ENCODE peak calls at places on chromosome 4, in ten cellular contexts. One of them, this sample, is unnamed.

GRCh38 chr4:25702848-25703247 is 47.2 kb downstream of the SLC34A2 start:
- DNase-seq in HEK293T: no peak
- DNase-seq in HT1080: peak; percentile 58
- DNase-seq in AG09309: peak; percentile 43
- DNase-seq in NB4: peak; percentile 7
- DNase-seq in effector memory CD4-positive, alpha-beta T cell: no peak
- DNase-seq in M059J: peak; percentile 8
- DNase-seq in T-helper 9 cell: no peak
- DNase-seq in activated CD4-positive, alpha-beta T cell treated with anti-CD3 and anti-CD28 coated beads for 1 hour: no peak
- DNase-seq in mesenchymal stem cell: no peak
- DNase-seq in this sample: peak; percentile 73

GRCh38 chr4:176404591-176404990 is 84.8 kb downstream of the SPCS3 start:
- DNase-seq in AG09309: peak; percentile 27
- DNase-seq in NB4: no peak
- DNase-seq in HEK293T: no peak
- DNase-seq in M059J: peak; percentile 48
- DNase-seq in mesenchymal stem cell: peak; percentile 26
- DNase-seq in effector memory CD4-positive, alpha-beta T cell: no peak
- DNase-seq in T-helper 9 cell: no peak
- DNase-seq in activated CD4-positive, alpha-beta T cell treated with anti-CD3 and anti-CD28 coated beads for 1 hour: no peak
- DNase-seq in HT1080: peak; percentile 39
- DNase-seq in this sample: peak; percentile 81

GRCh38 chr4:29900336-29900735 is 819.8 kb upstream of the PCDH7 start:
- DNase-seq in HEK293T: no peak
- DNase-seq in T-helper 9 cell: no peak
- DNase-seq in HT1080: no peak
- DNase-seq in activated CD4-positive, alpha-beta T cell treated with anti-CD3 and anti-CD28 coated beads for 1 hour: no peak
- DNase-seq in AG09309: no peak
- DNase-seq in effector memory CD4-positive, alpha-beta T cell: no peak
- DNase-seq in mesenchymal stem cell: no peak
- DNase-seq in M059J: peak; percentile 32
- DNase-seq in NB4: no peak
- DNase-seq in this sample: no peak

GRCh38 chr4:93147524-93148212 is 680.9 kb upstream of the ATOH1 start:
- DNase-seq in effector memory CD4-positive, alpha-beta T cell: no peak
- DNase-seq in T-helper 9 cell: no peak
- DNase-seq in HEK293T: peak; percentile 61
- DNase-seq in activated CD4-positive, alpha-beta T cell treated with anti-CD3 and anti-CD28 coated beads for 1 hour: no peak
- DNase-seq in AG09309: no peak
- DNase-seq in HT1080: no peak
- DNase-seq in mesenchymal stem cell: no peak
- DNase-seq in NB4: no peak
- DNase-seq in M059J: no peak
- DNase-seq in this sample: no peak

GRCh38 chr4:94806376-94806775 is 48.6 kb downstream of the BMPR1B start:
- DNase-seq in HT1080: no peak
- DNase-seq in AG09309: no peak
- DNase-seq in NB4: no peak
- DNase-seq in mesenchymal stem cell: no peak
- DNase-seq in M059J: no peak
- DNase-seq in T-helper 9 cell: no peak
- DNase-seq in effector memory CD4-positive, alpha-beta T cell: no peak
- DNase-seq in activated CD4-positive, alpha-beta T cell treated with anti-CD3 and anti-CD28 coated beads for 1 hour: no peak
- DNase-seq in HEK293T: no peak
- DNase-seq in this sample: no peak

GRCh38 chr4:113692809-113693411 is 68.6 kb downstream of the CAMK2D start:
- DNase-seq in T-helper 9 cell: no peak
- DNase-seq in NB4: peak; percentile 15
- DNase-seq in activated CD4-positive, alpha-beta T cell treated with anti-CD3 and anti-CD28 coated beads for 1 hour: no peak
- DNase-seq in mesenchymal stem cell: no peak
- DNase-seq in AG09309: peak; percentile 87
- DNase-seq in M059J: no peak
- DNase-seq in HEK293T: peak; percentile 17
- DNase-seq in effector memory CD4-positive, alpha-beta T cell: no peak
- DNase-seq in HT1080: no peak
- DNase-seq in this sample: no peak

GRCh38 chr4:25144870-25145481 is 15.3 kb downstream of the SEPSECS start:
- DNase-seq in HEK293T: peak; percentile 8
- DNase-seq in T-helper 9 cell: no peak
- DNase-seq in M059J: peak; percentile 25
- DNase-seq in AG09309: no peak
- DNase-seq in NB4: peak; percentile 51
- DNase-seq in effector memory CD4-positive, alpha-beta T cell: no peak
- DNase-seq in mesenchymal stem cell: peak; percentile 36
- DNase-seq in activated CD4-positive, alpha-beta T cell treated with anti-CD3 and anti-CD28 coated beads for 1 hour: no peak
- DNase-seq in HT1080: peak; percentile 45
- DNase-seq in this sample: peak; percentile 36

GRCh38 chr4:53474178-53474577 is 96.7 kb downstream of the FIP1L1 start:
- DNase-seq in HEK293T: no peak
- DNase-seq in activated CD4-positive, alpha-beta T cell treated with anti-CD3 and anti-CD28 coated beads for 1 hour: no peak
- DNase-seq in effector memory CD4-positive, alpha-beta T cell: no peak
- DNase-seq in T-helper 9 cell: no peak
- DNase-seq in M059J: no peak
- DNase-seq in mesenchymal stem cell: no peak
- DNase-seq in NB4: no peak
- DNase-seq in AG09309: no peak
- DNase-seq in HT1080: no peak
- DNase-seq in this sample: no peak

GRCh38 chr4:155966661-155967060 is 13.0 kb upstream of the CTSO start:
- DNase-seq in T-helper 9 cell: no peak
- DNase-seq in NB4: no peak
- DNase-seq in HT1080: no peak
- DNase-seq in HEK293T: no peak
- DNase-seq in effector memory CD4-positive, alpha-beta T cell: no peak
- DNase-seq in M059J: no peak
- DNase-seq in activated CD4-positive, alpha-beta T cell treated with anti-CD3 and anti-CD28 coated beads for 1 hour: no peak
- DNase-seq in mesenchymal stem cell: peak; percentile 12
- DNase-seq in AG09309: no peak
- DNase-seq in this sample: no peak